ENCODE peak calls at places on chromosomes 6 and 20, in ten cellular contexts. Z is H1, A is colonic mucosa, H is fibroblast of pulmonary artery, N is Panc1, S is choroid plexus epithelial cell, G is heart left ventricle, M is fibroblast of lung, I is ovary, B is mammary epithelial cell. O is an unnamed sample.

GRCh38 chr6:36427781-36428345 is 14.8 kb downstream of the PXT1 start:
- DNase-seq in H (peak; percentile 64), Z (no peak), B (peak; percentile 41), M (peak; percentile 48), I (no peak), N (no peak), A (no peak), S (peak; percentile 68), G (no peak), O (no peak)

GRCh38 chr6:31767096-31767645 is 4.7 kb downstream of the SAPCD1 start:
- DNase-seq in G (no peak), N (no peak), S (no peak), A (no peak), M (no peak), B (no peak), H (no peak), Z (no peak), I (no peak), O (no peak)

GRCh38 chr20:32925481-32926196 is 66.9 kb downstream of the EFCAB8 start:
- DNase-seq in Z (no peak), G (no peak), N (no peak), B (no peak), M (no peak), H (no peak), A (no peak), I (no peak), S (no peak), O (no peak)

GRCh38 chr6:36888654-36889481 is 3.1 kb downstream of the C6orf89 start:
- DNase-seq in S (no peak), H (no peak), B (no peak), A (no peak), Z (no peak), G (no peak), N (no peak), I (no peak), M (no peak), O (no peak)

GRCh38 chr20:44068311-44068710 is 118.7 kb downstream of the JPH2 start:
- DNase-seq in Z (peak; percentile 44), N (no peak), I (no peak), B (no peak), H (no peak), M (no peak), S (no peak), G (no peak), A (no peak), O (no peak)

GRCh38 chr6:52513896-52514295 is 63.0 kb downstream of the TRAM2 start:
- DNase-seq in Z (no peak), S (no peak), G (no peak), B (no peak), A (no peak), N (no peak), I (no peak), M (no peak), H (no peak), O (no peak)

GRCh38 chr20:52943185-52943841 is 28.8 kb upstream of the TSHZ2 start:
- DNase-seq in Z (no peak), G (no peak), S (peak; percentile 8), H (peak; percentile 57), I (no peak), M (peak; percentile 52), B (peak; percentile 91), N (no peak), A (no peak), O (no peak)

GRCh38 chr6:4403828-4404227 is 268.5 kb upstream of the ECI2 start:
- DNase-seq in G (no peak), Z (no peak), S (no peak), A (no peak), M (no peak), H (peak; percentile 37), N (no peak), I (no peak), B (no peak), O (peak; percentile 49)

GRCh38 chr6:142848156-142848555 is 96.8 kb downstream of the HIVEP2 start:
- DNase-seq in B (no peak), G (no peak), A (no peak), H (no peak), Z (no peak), I (no peak), M (no peak), S (no peak), N (no peak), O (no peak)

GRCh38 chr6:13733178-13733851 is 21.7 kb upstream of the RANBP9 start:
- DNase-seq in I (peak; percentile 84), G (peak; percentile 54), A (peak; percentile 41), S (peak; percentile 97), Z (no peak), M (peak; percentile 86), N (no peak), H (peak; percentile 92), B (peak; percentile 68), O (peak; percentile 87)

GRCh38 chr6:134029495-134030455 is 22.6 kb downstream of the SLC2A12 start:
- DNase-seq in Z (no peak), G (no peak), B (peak; percentile 71), M (peak; percentile 39), H (peak; percentile 37), S (peak; percentile 94), I (no peak), A (no peak), N (no peak), O (peak; percentile 90)

GRCh38 chr6:130632288-130632687 is 194.9 kb upstream of the SMLR1 start:
- DNase-seq in B (no peak), G (no peak), Z (no peak), I (no peak), H (no peak), S (peak; percentile 36), N (no peak), M (peak; percentile 29), A (no peak), O (no peak)

GRCh38 chr6:11370191-11371018 is 137.9 kb upstream of the NEDD9 start:
- DNase-seq in A (no peak), N (no peak), Z (no peak), S (peak; percentile 54), G (peak; percentile 64), H (peak; percentile 62), B (no peak), M (peak; percentile 25), I (no peak), O (no peak)

GRCh38 chr20:39092733-39093410 is 130.7 kb downstream of the DHX35 start:
- DNase-seq in Z (no peak), S (no peak), H (no peak), G (no peak), A (no peak), B (no peak), M (no peak), I (no peak), N (no peak), O (no peak)

GRCh38 chr6:27132532-27133280 is 114.8 kb upstream of the PRSS16 start:
- DNase-seq in B (peak; percentile 99), G (peak; percentile 86), M (peak; percentile 100), S (peak; percentile 100), Z (peak; percentile 95), I (peak; percentile 80), H (peak; percentile 100), N (peak; percentile 100), A (peak; percentile 97), O (peak; percentile 100)

GRCh38 chr6:54737247-54737646 is 109.3 kb upstream of the FAM83B start:
- DNase-seq in H (no peak), B (no peak), A (no peak), M (no peak), S (no peak), I (no peak), G (no peak), N (no peak), Z (peak; percentile 72), O (no peak)
- TF ChIP-seq CTCF in H (peak; percentile 32), B (peak; percentile 33), A (no peak), M (peak; percentile 20), S (peak; percentile 38), I (no peak), G (no peak), N (peak; percentile 46), Z (peak; percentile 50), O (peak; percentile 37)

DNA sequence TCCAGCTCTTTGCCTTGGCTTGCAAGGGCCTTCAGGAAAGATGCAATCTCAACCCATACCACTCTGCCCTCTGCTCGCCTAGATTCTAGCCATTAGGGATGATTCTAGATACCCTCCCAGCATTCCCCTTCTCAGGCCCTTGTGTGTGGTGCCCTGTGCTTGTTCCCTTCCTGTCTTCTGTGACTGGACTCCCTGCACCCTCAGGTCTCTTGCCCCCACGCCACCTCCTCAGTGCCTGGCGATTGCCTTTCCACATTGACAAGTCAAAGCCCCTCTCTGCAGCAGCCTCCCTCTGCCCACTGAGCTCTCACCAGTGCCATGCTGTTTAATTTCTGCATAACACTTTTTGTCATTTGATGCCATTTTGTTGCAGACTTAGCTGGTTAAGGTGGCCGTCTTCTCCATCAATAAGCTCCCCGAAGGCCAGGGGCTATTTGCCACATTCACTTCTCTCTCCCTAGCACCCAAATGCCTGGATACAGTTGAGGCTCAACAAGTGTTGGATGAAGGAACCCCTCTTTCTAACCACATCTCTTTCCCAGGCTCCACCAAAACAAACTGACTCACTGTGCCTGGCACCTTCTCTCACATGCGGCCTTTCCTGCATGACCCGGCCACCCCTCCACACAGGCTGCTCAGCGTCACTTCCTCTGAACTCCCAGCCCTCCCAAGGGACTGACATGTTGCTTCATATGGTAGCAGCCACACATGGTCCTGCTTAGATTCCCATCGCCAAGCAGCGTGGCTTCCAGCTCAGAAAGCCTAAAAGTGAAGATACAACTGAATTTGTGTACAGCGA is 4.6 kb upstream of the TXNDC5 start:
- DNase-seq in I (no peak), N (no peak), Z (no peak), B (no peak), H (peak; percentile 98), M (peak; percentile 15), A (no peak), G (peak; percentile 63), S (peak; percentile 95), O (no peak)
- H3K4me3 ChIP-seq in I (no peak overlapping the region), N (no peak overlapping the region), Z (no peak overlapping the region), B (no peak overlapping the region), H (no peak overlapping the region), M (no peak overlapping the region), A (no peak overlapping the region), G (no peak overlapping the region), S (no peak overlapping the region), O (no peak overlapping the region)

GRCh38 chr20:54194724-54195438 is 13.0 kb upstream of the PFDN4 start:
- DNase-seq in H (no peak), N (peak; percentile 30), I (no peak), M (peak; percentile 25), S (peak; percentile 47), A (no peak), B (peak; percentile 52), Z (no peak), G (no peak), O (no peak)
- TF ChIP-seq CTCF in H (no peak), N (no peak), I (no peak), M (peak; percentile 21), S (peak; percentile 42), A (no peak), B (peak; percentile 27), Z (no peak), G (no peak), O (no peak)

DNA sequence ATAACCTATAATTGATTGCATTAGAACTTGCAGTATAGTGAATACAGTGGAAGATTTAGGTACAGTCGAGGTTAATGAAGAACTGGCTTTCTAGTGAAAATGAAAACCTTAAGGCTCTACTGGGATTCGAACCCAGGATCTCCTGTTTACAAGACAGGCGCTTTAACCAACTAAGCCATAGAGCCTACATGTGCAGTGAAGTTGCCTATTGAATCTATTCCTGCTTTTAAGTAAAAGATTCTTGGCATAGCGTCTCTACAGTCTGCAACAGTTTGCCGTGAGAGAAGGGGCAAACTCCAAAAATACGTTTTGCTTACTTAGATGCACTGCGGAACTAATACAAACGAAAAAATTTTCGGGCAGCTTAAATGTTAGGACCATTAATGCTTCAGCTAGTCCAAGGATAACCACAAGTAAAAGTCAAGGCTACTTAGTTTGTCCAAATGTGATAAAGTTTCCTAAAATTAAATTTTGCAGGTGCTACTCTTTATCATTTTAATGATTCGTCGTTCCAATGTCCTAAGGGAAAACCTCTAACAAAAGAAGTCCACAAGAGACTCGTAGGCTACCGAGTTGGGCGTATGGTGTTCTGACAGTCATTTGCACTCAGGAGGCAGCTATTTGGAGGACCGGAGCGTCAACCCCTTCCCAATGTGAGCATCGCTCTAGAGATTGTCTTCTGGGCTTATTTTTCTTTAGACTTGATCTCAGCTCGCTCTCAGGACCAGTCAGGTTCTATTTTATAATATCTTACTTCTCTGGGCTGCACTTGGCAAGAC is 31.3 kb upstream of the ZSCAN23 start:
- DNase-seq in H (peak; percentile 86), B (peak; percentile 82), G (no peak), S (peak; percentile 94), Z (peak; percentile 54), M (peak; percentile 82), N (peak; percentile 92), I (no peak), A (peak; percentile 27), O (peak; percentile 86)
- H3K4me3 ChIP-seq in H (peak overlapping the region; percentile 55), B (peak overlapping the region; percentile 84), G (no peak overlapping the region), S (peak overlapping the region; percentile 49), Z (peak overlapping the region; percentile 74), M (peak overlapping the region; percentile 58), N (peak overlapping the region; percentile 73), I (peak overlapping the region; percentile 21), A (no peak overlapping the region), O (peak overlapping the region; percentile 55)